ENCODE peak calls at places on chromosomes 4 and X, in seven cellular contexts. T is mucosa of descending colon; J is cardiac muscle cell; L is AG09309; D is heart right ventricle; U is AG04449; M is CD8-positive, alpha-beta memory T cell. Y is an unnamed sample.

GRCh38 chrX:68204639-68205038 is 228.7 kb downstream of the OPHN1 start:
- DNase-seq in T (no peak), J (no peak), L (no peak), D (no peak), U (no peak), M (no peak), Y (no peak)

GRCh38 chr4:98662619-98663225 is 4.3 kb upstream of the TSPAN5 start:
- DNase-seq in T (no peak), J (no peak), L (no peak), D (no peak), U (no peak), M (peak), Y (no peak)

GRCh38 chr4:161929966-161930365 is 233.8 kb downstream of the FSTL5 start:
- DNase-seq in T (no peak), J (no peak), L (peak), D (no peak), U (no peak), M (no peak), Y (peak)

GRCh38 chr4:579543-580175 is 3.6 kb upstream of the TMEM271 start:
- DNase-seq in T (no peak), J (no peak), L (no peak), D (no peak), U (no peak), M (no peak), Y (no peak)

GRCh38 chrX:139831689-139832456 is 101.0 kb downstream of the ATP11C start:
- DNase-seq in T (no peak), J (peak), L (no peak), D (no peak), U (no peak), M (no peak), Y (no peak)

GRCh38 chrX:70134116-70134477 is 850 bp downstream of the IGBP1 start:
- DNase-seq in T (peak), J (peak), L (no peak), D (no peak), U (no peak), M (no peak), Y (no peak)

GRCh38 chrX:80335062-80335830 is 85.0 kb upstream of the TENT5D start:
- DNase-seq in T (peak), J (peak), L (no peak), D (peak), U (no peak), M (no peak), Y (no peak)

GRCh38 chr4:144955104-144955503 is 142.9 kb downstream of the ANAPC10 start:
- DNase-seq in T (no peak), J (no peak), L (no peak), D (no peak), U (no peak), M (no peak), Y (no peak)

GRCh38 chr4:74433541-74434172 is 11.3 kb upstream of the AREG start:
- DNase-seq in T (no peak), J (no peak), L (no peak), D (no peak), U (no peak), M (no peak), Y (no peak)

GRCh38 chrX:43224496-43224895 is 431.6 kb upstream of the MAOA start:
- DNase-seq in T (no peak), J (no peak), L (no peak), D (no peak), U (no peak), M (no peak), Y (no peak)

GRCh38 chr4:155543126-155543765 is 123.4 kb upstream of the GUCY1A1 start:
- DNase-seq in T (no peak), J (no peak), L (no peak), D (no peak), U (no peak), M (no peak), Y (peak)

GRCh38 chr4:91958651-91959050 is 345.1 kb upstream of the GRID2 start:
- DNase-seq in T (no peak), J (no peak), L (no peak), D (no peak), U (no peak), M (no peak), Y (no peak)

GRCh38 chr4:6278801-6279197 is 9.1 kb downstream of the WFS1 start:
- DNase-seq in T (peak), J (no peak), L (no peak), D (peak), U (no peak), M (no peak), Y (no peak)

GRCh38 chrX:44223150-44223549 is 120.3 kb downstream of the EFHC2 start:
- DNase-seq in T (no peak), J (no peak), L (no peak), D (no peak), U (no peak), M (no peak), Y (peak)

DNA sequence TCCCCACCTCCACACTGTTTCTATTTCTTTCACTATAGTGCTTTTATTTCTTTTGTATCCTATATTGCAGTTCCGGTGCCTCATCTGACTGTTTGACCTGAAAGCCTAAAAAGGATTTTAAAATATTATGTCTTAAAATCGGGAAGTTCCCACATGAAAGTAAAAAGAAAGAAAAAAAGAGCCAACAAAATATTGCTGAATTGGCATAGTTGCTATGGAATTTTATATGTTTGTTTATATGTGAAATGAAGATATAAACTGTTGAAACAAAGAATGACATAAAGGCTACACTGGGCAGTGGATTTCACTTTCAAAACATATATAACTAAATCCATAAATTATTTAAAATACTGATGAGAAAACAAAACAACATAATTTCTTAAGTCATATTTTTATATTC is 1383.7 kb downstream of the C4orf33 start:
- DNase-seq in T (no peak), J (no peak), L (no peak), D (no peak), U (no peak), M (no peak), Y (no peak)
- H3K4me3 ChIP-seq in T (no peak), J (no peak), L (no peak), D (no peak), U (no peak), M (no peak), Y (no peak)

GRCh38 chr4:173520921-173521473 is 9.0 kb downstream of the HAND2 start:
- DNase-seq in T (no peak), J (peak), L (no peak), D (no peak), U (no peak), M (no peak), Y (no peak)
- H3K4me3 ChIP-seq in T (no peak), J (peak), L (no peak), D (peak), U (no peak), M (no peak), Y (no peak)

GRCh38 chrX:103685396-103685795 is 1.1 kb downstream of the MORF4L2 start:
- DNase-seq in T (no peak), J (no peak), L (no peak), D (no peak), U (no peak), M (no peak), Y (no peak)
- H3K4me3 ChIP-seq in T (no peak), J (peak), L (peak), D (peak), U (peak), M (peak), Y (peak)

GRCh38 chrX:135309430-135309923 is at the start of gene ETDC:
- DNase-seq in T (no peak), J (no peak), L (no peak), D (no peak), U (no peak), M (no peak), Y (no peak)
- H3K4me3 ChIP-seq in T (no peak), J (no peak), L (no peak), D (no peak), U (no peak), M (no peak), Y (no peak)

GRCh38 chr4:104421576-104421975 is 73.1 kb downstream of the CXXC4 start:
- DNase-seq in T (no peak), J (peak), L (no peak), D (no peak), U (no peak), M (no peak), Y (peak)

GRCh38 chr4:104420766-104421165 is 73.9 kb downstream of the CXXC4 start:
- DNase-seq in T (no peak), J (peak), L (no peak), D (no peak), U (no peak), M (no peak), Y (peak)

GRCh38 chr4:104425948-104426347 is 68.7 kb downstream of the CXXC4 start:
- DNase-seq in T (no peak), J (no peak), L (no peak), D (no peak), U (no peak), M (no peak), Y (no peak)

GRCh38 chr4:104425003-104425402 is 69.7 kb downstream of the CXXC4 start:
- DNase-seq in T (no peak), J (peak), L (no peak), D (no peak), U (no peak), M (no peak), Y (no peak)

DNA sequence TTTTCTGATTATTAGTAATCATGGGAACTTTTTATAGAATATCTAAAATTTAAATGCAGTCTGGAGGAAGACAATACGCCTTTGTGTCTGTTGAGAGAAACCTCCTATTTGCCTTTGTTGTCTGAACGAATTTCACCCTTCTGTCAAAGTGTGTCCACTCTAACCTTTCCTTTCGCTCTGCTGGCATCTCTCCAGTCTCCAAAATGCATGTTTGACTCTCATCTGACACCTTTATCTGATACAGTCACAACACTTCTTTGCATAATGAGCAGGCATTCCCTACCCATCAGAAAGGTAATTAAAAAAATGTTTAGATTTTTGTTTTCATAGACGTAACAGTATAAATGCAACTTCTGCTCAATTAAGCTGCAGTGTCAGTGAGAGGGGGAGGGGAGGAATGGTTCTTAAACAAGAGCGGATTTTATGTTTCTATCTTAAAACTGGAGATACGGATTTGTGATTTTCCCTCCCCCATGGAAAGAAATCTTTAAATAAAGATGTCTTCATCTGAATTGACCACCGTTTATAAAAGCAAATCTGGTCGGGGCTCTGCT is 70.2 kb downstream of the CXXC4 start:
- DNase-seq in T (no peak), J (no peak), L (no peak), D (no peak), U (no peak), M (no peak), Y (no peak)
- H3K4me3 ChIP-seq in T (no peak), J (no peak), L (no peak), D (peak), U (no peak), M (no peak), Y (peak)

GRCh38 chr4:148364525-148364924 is 77.7 kb downstream of the NR3C2 start:
- DNase-seq in T (no peak), J (no peak), L (no peak), D (no peak), U (no peak), M (no peak), Y (no peak)

GRCh38 chr4:148354186-148354585 is 88.0 kb downstream of the NR3C2 start:
- DNase-seq in T (no peak), J (no peak), L (no peak), D (no peak), U (no peak), M (no peak), Y (no peak)

GRCh38 chr4:148355442-148356123 is 86.6 kb downstream of the NR3C2 start:
- DNase-seq in T (no peak), J (no peak), L (no peak), D (peak), U (no peak), M (no peak), Y (no peak)

DNA sequence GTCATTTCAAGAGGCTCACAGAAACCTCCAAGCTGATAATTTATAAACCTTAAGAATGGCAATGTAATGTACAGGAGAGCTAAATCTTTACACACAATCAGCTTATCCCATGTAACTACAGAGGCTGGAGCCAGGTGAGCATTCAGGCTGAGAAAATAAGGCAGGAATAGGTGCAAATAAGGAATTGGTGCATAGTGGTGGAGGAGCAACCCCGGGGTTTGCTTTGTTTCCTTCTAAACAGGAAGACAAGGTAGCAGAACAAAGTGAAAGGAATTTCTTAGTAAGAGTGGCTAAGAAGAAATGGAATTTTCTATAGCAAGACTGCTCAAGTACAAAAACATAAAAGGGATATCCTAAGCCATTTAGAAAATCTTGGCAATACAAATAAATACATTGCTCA is 82.4 kb downstream of the NR3C2 start:
- DNase-seq in T (no peak), J (no peak), L (no peak), D (no peak), U (no peak), M (no peak), Y (no peak)
- H3K4me3 ChIP-seq in T (no peak), J (no peak), L (no peak), D (no peak), U (no peak), M (no peak), Y (no peak)

Y was measured in skeletal muscle cell.